ENCODE peak calls at places on chromosomes 3 and 15, in ten cellular contexts. One of them, this sample, is unnamed.

GRCh38 chr3:59320080-59320479 is 270.3 kb upstream of the CFAP20DC start:
- DNase-seq in left ventricle myocardium inferior: no peak
- DNase-seq in ACHN: no peak
- DNase-seq in cardiac fibroblast: no peak
- DNase-seq in hypothalamus: no peak
- DNase-seq in activated T-cell treated with anti-CD3 and anti-CD28 coated beads for 48 hours: no peak
- DNase-seq in Ammon's horn: no peak
- DNase-seq in T-helper 2 cell: no peak
- DNase-seq in hepatic stellate cell: no peak
- DNase-seq in upper lobe of right lung: no peak
- DNase-seq in this sample: no peak

GRCh38 chr3:184284696-184285095 is 8.9 kb downstream of the ECE2 start:
- DNase-seq in T-helper 2 cell: no peak
- DNase-seq in Ammon's horn: peak
- DNase-seq in upper lobe of right lung: no peak
- DNase-seq in left ventricle myocardium inferior: no peak
- DNase-seq in cardiac fibroblast: peak
- DNase-seq in hepatic stellate cell: peak
- DNase-seq in activated T-cell treated with anti-CD3 and anti-CD28 coated beads for 48 hours: peak
- DNase-seq in ACHN: peak
- DNase-seq in hypothalamus: no peak
- DNase-seq in this sample: peak

GRCh38 chr3:169980055-169980454 is 13.4 kb downstream of the SEC62 start:
- DNase-seq in cardiac fibroblast: peak
- DNase-seq in upper lobe of right lung: no peak
- DNase-seq in activated T-cell treated with anti-CD3 and anti-CD28 coated beads for 48 hours: no peak
- DNase-seq in left ventricle myocardium inferior: no peak
- DNase-seq in T-helper 2 cell: no peak
- DNase-seq in ACHN: no peak
- DNase-seq in hepatic stellate cell: no peak
- DNase-seq in Ammon's horn: no peak
- DNase-seq in hypothalamus: no peak
- DNase-seq in this sample: no peak

GRCh38 chr3:141246224-141246957 is 14.8 kb downstream of the PXYLP1 start:
- DNase-seq in upper lobe of right lung: no peak
- DNase-seq in hypothalamus: no peak
- DNase-seq in activated T-cell treated with anti-CD3 and anti-CD28 coated beads for 48 hours: no peak
- DNase-seq in T-helper 2 cell: no peak
- DNase-seq in Ammon's horn: no peak
- DNase-seq in hepatic stellate cell: no peak
- DNase-seq in left ventricle myocardium inferior: no peak
- DNase-seq in ACHN: no peak
- DNase-seq in cardiac fibroblast: no peak
- DNase-seq in this sample: no peak

GRCh38 chr15:82942691-82943090 is 9.8 kb downstream of the HOMER2 start:
- DNase-seq in T-helper 2 cell: no peak
- DNase-seq in hepatic stellate cell: no peak
- DNase-seq in upper lobe of right lung: peak
- DNase-seq in left ventricle myocardium inferior: no peak
- DNase-seq in Ammon's horn: no peak
- DNase-seq in cardiac fibroblast: peak
- DNase-seq in hypothalamus: no peak
- DNase-seq in ACHN: peak
- DNase-seq in activated T-cell treated with anti-CD3 and anti-CD28 coated beads for 48 hours: no peak
- DNase-seq in this sample: no peak

GRCh38 chr15:60115579-60116415 is 111.7 kb downstream of the FOXB1 start:
- DNase-seq in hypothalamus: no peak
- DNase-seq in Ammon's horn: no peak
- DNase-seq in T-helper 2 cell: no peak
- DNase-seq in hepatic stellate cell: no peak
- DNase-seq in cardiac fibroblast: peak
- DNase-seq in upper lobe of right lung: no peak
- DNase-seq in ACHN: peak
- DNase-seq in left ventricle myocardium inferior: no peak
- DNase-seq in activated T-cell treated with anti-CD3 and anti-CD28 coated beads for 48 hours: no peak
- DNase-seq in this sample: no peak

GRCh38 chr3:62554264-62554799 is 181.0 kb upstream of the FEZF2 start:
- DNase-seq in cardiac fibroblast: peak
- DNase-seq in ACHN: peak
- DNase-seq in upper lobe of right lung: no peak
- DNase-seq in left ventricle myocardium inferior: no peak
- DNase-seq in hepatic stellate cell: no peak
- DNase-seq in activated T-cell treated with anti-CD3 and anti-CD28 coated beads for 48 hours: no peak
- DNase-seq in Ammon's horn: no peak
- DNase-seq in T-helper 2 cell: no peak
- DNase-seq in hypothalamus: no peak
- DNase-seq in this sample: no peak

GRCh38 chr3:141414141-141414689 is 45.9 kb downstream of the ZBTB38 start:
- DNase-seq in cardiac fibroblast: peak
- DNase-seq in hepatic stellate cell: no peak
- DNase-seq in left ventricle myocardium inferior: no peak
- DNase-seq in ACHN: no peak
- DNase-seq in activated T-cell treated with anti-CD3 and anti-CD28 coated beads for 48 hours: no peak
- DNase-seq in T-helper 2 cell: no peak
- DNase-seq in hypothalamus: no peak
- DNase-seq in Ammon's horn: no peak
- DNase-seq in upper lobe of right lung: no peak
- DNase-seq in this sample: no peak

GRCh38 chr3:58034738-58035511 is 26.7 kb downstream of the FLNB start:
- DNase-seq in hepatic stellate cell: no peak
- DNase-seq in left ventricle myocardium inferior: no peak
- DNase-seq in upper lobe of right lung: no peak
- DNase-seq in activated T-cell treated with anti-CD3 and anti-CD28 coated beads for 48 hours: no peak
- DNase-seq in ACHN: no peak
- DNase-seq in cardiac fibroblast: no peak
- DNase-seq in hypothalamus: no peak
- DNase-seq in Ammon's horn: no peak
- DNase-seq in T-helper 2 cell: no peak
- DNase-seq in this sample: no peak

GRCh38 chr3:194756460-194757355 is 71.0 kb downstream of the FAM43A start:
- DNase-seq in left ventricle myocardium inferior: peak
- DNase-seq in ACHN: no peak
- DNase-seq in cardiac fibroblast: no peak
- DNase-seq in Ammon's horn: peak
- DNase-seq in hepatic stellate cell: no peak
- DNase-seq in T-helper 2 cell: no peak
- DNase-seq in activated T-cell treated with anti-CD3 and anti-CD28 coated beads for 48 hours: no peak
- DNase-seq in upper lobe of right lung: no peak
- DNase-seq in hypothalamus: peak
- DNase-seq in this sample: peak

GRCh38 chr15:88257311-88257901 is 867 bp upstream of the NTRK3 start:
- DNase-seq in upper lobe of right lung: peak
- DNase-seq in ACHN: no peak
- DNase-seq in activated T-cell treated with anti-CD3 and anti-CD28 coated beads for 48 hours: peak
- DNase-seq in hepatic stellate cell: no peak
- DNase-seq in cardiac fibroblast: no peak
- DNase-seq in hypothalamus: no peak
- DNase-seq in Ammon's horn: peak
- DNase-seq in left ventricle myocardium inferior: no peak
- DNase-seq in T-helper 2 cell: no peak
- DNase-seq in this sample: peak

GRCh38 chr3:120092444-120092843 is 1.8 kb downstream of the GSK3B start:
- DNase-seq in upper lobe of right lung: no peak
- DNase-seq in cardiac fibroblast: no peak
- DNase-seq in Ammon's horn: no peak
- DNase-seq in hypothalamus: no peak
- DNase-seq in left ventricle myocardium inferior: no peak
- DNase-seq in activated T-cell treated with anti-CD3 and anti-CD28 coated beads for 48 hours: no peak
- DNase-seq in ACHN: no peak
- DNase-seq in hepatic stellate cell: no peak
- DNase-seq in T-helper 2 cell: no peak
- DNase-seq in this sample: no peak

GRCh38 chr3:143445118-143445517 is 325.5 kb downstream of the CHST2 start:
- DNase-seq in hepatic stellate cell: no peak
- DNase-seq in Ammon's horn: no peak
- DNase-seq in cardiac fibroblast: peak
- DNase-seq in activated T-cell treated with anti-CD3 and anti-CD28 coated beads for 48 hours: no peak
- DNase-seq in T-helper 2 cell: no peak
- DNase-seq in ACHN: no peak
- DNase-seq in hypothalamus: no peak
- DNase-seq in left ventricle myocardium inferior: no peak
- DNase-seq in upper lobe of right lung: no peak
- DNase-seq in this sample: no peak

GRCh38 chr3:159620873-159621272 is 367.8 kb upstream of the IL12A start:
- DNase-seq in cardiac fibroblast: peak
- DNase-seq in activated T-cell treated with anti-CD3 and anti-CD28 coated beads for 48 hours: no peak
- DNase-seq in T-helper 2 cell: no peak
- DNase-seq in hepatic stellate cell: peak
- DNase-seq in hypothalamus: no peak
- DNase-seq in left ventricle myocardium inferior: no peak
- DNase-seq in Ammon's horn: no peak
- DNase-seq in upper lobe of right lung: no peak
- DNase-seq in ACHN: peak
- DNase-seq in this sample: no peak

GRCh38 chr3:127542441-127542952 is 48.0 kb downstream of the TPRA1 start:
- DNase-seq in left ventricle myocardium inferior: no peak
- DNase-seq in ACHN: no peak
- DNase-seq in cardiac fibroblast: no peak
- DNase-seq in upper lobe of right lung: peak
- DNase-seq in activated T-cell treated with anti-CD3 and anti-CD28 coated beads for 48 hours: no peak
- DNase-seq in T-helper 2 cell: no peak
- DNase-seq in hypothalamus: no peak
- DNase-seq in hepatic stellate cell: no peak
- DNase-seq in Ammon's horn: no peak
- DNase-seq in this sample: no peak

GRCh38 chr3:104810896-104811295 is 555.8 kb upstream of the ALCAM start:
- DNase-seq in ACHN: no peak
- DNase-seq in T-helper 2 cell: no peak
- DNase-seq in Ammon's horn: no peak
- DNase-seq in left ventricle myocardium inferior: no peak
- DNase-seq in hepatic stellate cell: no peak
- DNase-seq in upper lobe of right lung: no peak
- DNase-seq in cardiac fibroblast: no peak
- DNase-seq in activated T-cell treated with anti-CD3 and anti-CD28 coated beads for 48 hours: no peak
- DNase-seq in hypothalamus: no peak
- DNase-seq in this sample: no peak

GRCh38 chr3:107833046-107833445 is 257.8 kb downstream of the CD47 start:
- DNase-seq in cardiac fibroblast: peak
- DNase-seq in T-helper 2 cell: no peak
- DNase-seq in hypothalamus: no peak
- DNase-seq in Ammon's horn: no peak
- DNase-seq in hepatic stellate cell: peak
- DNase-seq in upper lobe of right lung: no peak
- DNase-seq in ACHN: no peak
- DNase-seq in left ventricle myocardium inferior: no peak
- DNase-seq in activated T-cell treated with anti-CD3 and anti-CD28 coated beads for 48 hours: no peak
- DNase-seq in this sample: no peak

GRCh38 chr15:25989327-25989726 is 126.2 kb upstream of the ATP10A start:
- DNase-seq in cardiac fibroblast: no peak
- DNase-seq in left ventricle myocardium inferior: no peak
- DNase-seq in hepatic stellate cell: no peak
- DNase-seq in activated T-cell treated with anti-CD3 and anti-CD28 coated beads for 48 hours: peak
- DNase-seq in T-helper 2 cell: no peak
- DNase-seq in ACHN: no peak
- DNase-seq in Ammon's horn: no peak
- DNase-seq in upper lobe of right lung: no peak
- DNase-seq in hypothalamus: no peak
- DNase-seq in this sample: no peak

GRCh38 chr3:10303785-10304184 is 11.0 kb upstream of the GHRL start:
- DNase-seq in hypothalamus: no peak
- DNase-seq in cardiac fibroblast: no peak
- DNase-seq in activated T-cell treated with anti-CD3 and anti-CD28 coated beads for 48 hours: no peak
- DNase-seq in hepatic stellate cell: no peak
- DNase-seq in Ammon's horn: no peak
- DNase-seq in T-helper 2 cell: no peak
- DNase-seq in ACHN: no peak
- DNase-seq in upper lobe of right lung: no peak
- DNase-seq in left ventricle myocardium inferior: no peak
- DNase-seq in this sample: no peak

GRCh38 chr3:72338942-72339749 is 509.1 kb downstream of the SHQ1 start:
- DNase-seq in ACHN: peak
- DNase-seq in cardiac fibroblast: peak
- DNase-seq in left ventricle myocardium inferior: peak
- DNase-seq in upper lobe of right lung: no peak
- DNase-seq in hypothalamus: no peak
- DNase-seq in hepatic stellate cell: peak
- DNase-seq in T-helper 2 cell: no peak
- DNase-seq in Ammon's horn: peak
- DNase-seq in activated T-cell treated with anti-CD3 and anti-CD28 coated beads for 48 hours: peak
- DNase-seq in this sample: peak

GRCh38 chr15:80709542-80709941 is 14.4 kb downstream of the ABHD17C start:
- DNase-seq in hypothalamus: no peak
- DNase-seq in cardiac fibroblast: no peak
- DNase-seq in upper lobe of right lung: peak
- DNase-seq in hepatic stellate cell: no peak
- DNase-seq in Ammon's horn: no peak
- DNase-seq in T-helper 2 cell: no peak
- DNase-seq in activated T-cell treated with anti-CD3 and anti-CD28 coated beads for 48 hours: no peak
- DNase-seq in left ventricle myocardium inferior: no peak
- DNase-seq in ACHN: no peak
- DNase-seq in this sample: no peak

GRCh38 chr3:148604270-148605085 is 93.2 kb upstream of the AGTR1 start:
- DNase-seq in hypothalamus: no peak
- DNase-seq in activated T-cell treated with anti-CD3 and anti-CD28 coated beads for 48 hours: no peak
- DNase-seq in cardiac fibroblast: peak
- DNase-seq in left ventricle myocardium inferior: peak
- DNase-seq in T-helper 2 cell: no peak
- DNase-seq in Ammon's horn: no peak
- DNase-seq in ACHN: no peak
- DNase-seq in upper lobe of right lung: no peak
- DNase-seq in hepatic stellate cell: peak
- DNase-seq in this sample: no peak

GRCh38 chr3:25573386-25574171 is 91.1 kb downstream of the TOP2B start:
- DNase-seq in left ventricle myocardium inferior: no peak
- DNase-seq in T-helper 2 cell: no peak
- DNase-seq in upper lobe of right lung: no peak
- DNase-seq in hypothalamus: no peak
- DNase-seq in activated T-cell treated with anti-CD3 and anti-CD28 coated beads for 48 hours: no peak
- DNase-seq in hepatic stellate cell: peak
- DNase-seq in Ammon's horn: no peak
- DNase-seq in ACHN: peak
- DNase-seq in cardiac fibroblast: peak
- DNase-seq in this sample: no peak

This sample was measured in amygdala.